ENCODE peak calls at places on chromosomes 5 and 9, in nine cellular contexts. O, T, S, J, Q, H, Y, F and Z are unnamed samples. For H3K4me1, the result is how much of the 10 kb centered on the place peaks cover.

GRCh38 chr5:154771383-154771901 is 16.3 kb downstream of the LARP1 start:
- DNase-seq in O (no peak), T (no peak), S (peak), J (no peak), Q (no peak), H (peak), Y (peak), F (no peak), Z (peak)

GRCh38 chr9:105842023-105842644 is 147.8 kb downstream of the TMEM38B start:
- DNase-seq in O (peak), T (peak), S (no peak), J (no peak), Q (peak), H (no peak), Y (no peak), F (peak), Z (peak)

GRCh38 chr5:161403996-161404395 is 142.5 kb downstream of the GABRB2 start:
- DNase-seq in O (no peak), T (no peak), S (no peak), J (no peak), Q (no peak), H (no peak), Y (no peak), F (no peak), Z (no peak)

GRCh38 chr5:80607343-80607742 is 37.3 kb upstream of the ANKRD34B start:
- DNase-seq in O (no peak), T (no peak), S (no peak), J (no peak), Q (no peak), H (no peak), Y (no peak), F (no peak), Z (no peak)

GRCh38 chr5:158923799-158924551 is 175.7 kb downstream of the EBF1 start:
- DNase-seq in O (no peak), T (no peak), S (no peak), J (no peak), Q (no peak), H (no peak), Y (no peak), F (no peak), Z (peak)

GRCh38 chr5:143008809-143009521 is 238.8 kb downstream of the ARHGAP26 start:
- DNase-seq in O (no peak), T (no peak), S (no peak), J (peak), Q (peak), H (no peak), Y (no peak), F (no peak), Z (peak)

GRCh38 chr5:91998774-91999173 is 615.7 kb upstream of the ARRDC3 start:
- DNase-seq in O (no peak), T (no peak), S (no peak), J (no peak), Q (no peak), H (no peak), Y (no peak), F (no peak), Z (no peak)

GRCh38 chr5:148848378-148849031 is 22.1 kb downstream of the ADRB2 start:
- DNase-seq in O (no peak), T (no peak), S (no peak), J (no peak), Q (no peak), H (no peak), Y (no peak), F (no peak), Z (no peak)

GRCh38 chr5:34656001-34656699 is at the start of gene RAI14:
- DNase-seq in O (peak), T (peak), S (peak), J (peak), Q (peak), H (peak), Y (peak), F (peak), Z (peak)

GRCh38 chr5:180179399-180180197 is 29.4 kb downstream of the RASGEF1C start:
- DNase-seq in O (no peak), T (no peak), S (no peak), J (no peak), Q (no peak), H (no peak), Y (no peak), F (no peak), Z (no peak)

GRCh38 chr5:29805804-29806203 is 1387.7 kb upstream of the CDH6 start:
- DNase-seq in O (no peak), T (no peak), S (no peak), J (no peak), Q (no peak), H (no peak), Y (no peak), F (no peak), Z (no peak)

GRCh38 chr5:97623441-97623840 is 440.4 kb upstream of the RIOK2 start:
- DNase-seq in O (no peak), T (no peak), S (no peak), J (no peak), Q (no peak), H (no peak), Y (no peak), F (no peak), Z (no peak)

GRCh38 chr5:41194339-41194738 is 19.0 kb downstream of the C6 start:
- DNase-seq in O (no peak), T (no peak), S (no peak), J (no peak), Q (no peak), H (no peak), Y (no peak), F (no peak), Z (no peak)

GRCh38 chr5:142853682-142854081 is 83.5 kb downstream of the ARHGAP26 start:
- DNase-seq in O (no peak), T (no peak), S (no peak), J (no peak), Q (no peak), H (no peak), Y (no peak), F (no peak), Z (no peak)

GRCh38 chr9:83986765-83987401 is 6.3 kb downstream of the RMI1 start:
- DNase-seq in O (peak), T (peak), S (no peak), J (peak), Q (peak), H (peak), Y (no peak), F (peak), Z (no peak)

GRCh38 chr5:177309351-177310191 is 2.1 kb downstream of the MXD3 start:
- DNase-seq in O (peak), T (peak), S (no peak), J (peak), Q (peak), H (peak), Y (no peak), F (peak), Z (peak)

GRCh38 chr5:14396071-14396470 is 185.5 kb upstream of the OTULINL start:
- DNase-seq in O (no peak), T (no peak), S (no peak), J (no peak), Q (no peak), H (no peak), Y (no peak), F (no peak), Z (no peak)

GRCh38 chr5:39863926-39864572 is 439.3 kb upstream of the DAB2 start:
- DNase-seq in O (no peak), T (peak), S (no peak), J (no peak), Q (no peak), H (peak), Y (no peak), F (no peak), Z (no peak)

GRCh38 chr5:134409321-134409720 is 2.4 kb downstream of the CDKN2AIPNL start:
- DNase-seq in O (no peak), T (no peak), S (no peak), J (no peak), Q (no peak), H (no peak), Y (no peak), F (no peak), Z (no peak)
- H3K4me1 ChIP-seq in O (under half), T (under half), S (under half), J (under half), Q (under half), H (under half), Y (under half), F (under half), Z (under half)

DNA sequence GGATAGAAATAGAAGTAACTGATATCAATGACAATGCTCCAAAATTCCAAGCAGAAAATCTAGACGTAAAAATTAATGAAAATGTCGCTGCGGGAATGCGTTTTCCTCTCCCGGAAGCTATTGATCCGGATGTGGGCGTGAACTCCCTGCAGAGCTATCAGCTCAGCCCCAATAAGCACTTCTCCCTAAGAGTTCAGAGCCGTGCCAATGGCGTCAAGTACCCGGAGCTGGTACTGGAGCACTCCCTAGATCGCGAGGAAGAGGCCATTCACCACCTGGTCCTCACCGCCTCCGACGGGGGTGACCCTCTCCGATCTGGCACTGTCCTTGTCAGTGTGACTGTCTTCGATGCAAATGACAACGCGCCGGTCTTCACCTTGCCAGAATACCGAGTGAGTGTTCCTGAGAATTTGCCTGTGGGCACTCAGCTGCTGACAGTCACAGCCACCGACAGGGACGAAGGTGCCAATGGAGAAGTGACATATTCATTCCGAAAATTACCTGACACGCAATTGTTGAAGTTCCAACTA is 818 bp downstream of the PCDHGA10 start:
- DNase-seq in O (no peak), T (no peak), S (no peak), J (no peak), Q (no peak), H (no peak), Y (no peak), F (no peak), Z (no peak)
- TF ChIP-seq POLR2A in O (no peak), T (no peak), S (no peak), J (no peak), Q (no peak), H (no peak), Y (no peak), F (no peak), Z (no peak)

GRCh38 chr9:77010527-77010926 is 8.9 kb upstream of the FOXB2 start:
- DNase-seq in O (no peak), T (no peak), S (no peak), J (no peak), Q (no peak), H (no peak), Y (no peak), F (no peak), Z (no peak)

GRCh38 chr9:77013186-77013931 is 6.1 kb upstream of the FOXB2 start:
- DNase-seq in O (no peak), T (no peak), S (no peak), J (no peak), Q (no peak), H (no peak), Y (no peak), F (no peak), Z (no peak)

GRCh38 chr9:77014597-77015263 is 4.7 kb upstream of the FOXB2 start:
- DNase-seq in O (no peak), T (no peak), S (no peak), J (no peak), Q (no peak), H (no peak), Y (no peak), F (no peak), Z (no peak)

GRCh38 chr9:77013932-77014596 is 5.4 kb upstream of the FOXB2 start:
- DNase-seq in O (no peak), T (no peak), S (no peak), J (no peak), Q (no peak), H (no peak), Y (no peak), F (no peak), Z (no peak)

DNA sequence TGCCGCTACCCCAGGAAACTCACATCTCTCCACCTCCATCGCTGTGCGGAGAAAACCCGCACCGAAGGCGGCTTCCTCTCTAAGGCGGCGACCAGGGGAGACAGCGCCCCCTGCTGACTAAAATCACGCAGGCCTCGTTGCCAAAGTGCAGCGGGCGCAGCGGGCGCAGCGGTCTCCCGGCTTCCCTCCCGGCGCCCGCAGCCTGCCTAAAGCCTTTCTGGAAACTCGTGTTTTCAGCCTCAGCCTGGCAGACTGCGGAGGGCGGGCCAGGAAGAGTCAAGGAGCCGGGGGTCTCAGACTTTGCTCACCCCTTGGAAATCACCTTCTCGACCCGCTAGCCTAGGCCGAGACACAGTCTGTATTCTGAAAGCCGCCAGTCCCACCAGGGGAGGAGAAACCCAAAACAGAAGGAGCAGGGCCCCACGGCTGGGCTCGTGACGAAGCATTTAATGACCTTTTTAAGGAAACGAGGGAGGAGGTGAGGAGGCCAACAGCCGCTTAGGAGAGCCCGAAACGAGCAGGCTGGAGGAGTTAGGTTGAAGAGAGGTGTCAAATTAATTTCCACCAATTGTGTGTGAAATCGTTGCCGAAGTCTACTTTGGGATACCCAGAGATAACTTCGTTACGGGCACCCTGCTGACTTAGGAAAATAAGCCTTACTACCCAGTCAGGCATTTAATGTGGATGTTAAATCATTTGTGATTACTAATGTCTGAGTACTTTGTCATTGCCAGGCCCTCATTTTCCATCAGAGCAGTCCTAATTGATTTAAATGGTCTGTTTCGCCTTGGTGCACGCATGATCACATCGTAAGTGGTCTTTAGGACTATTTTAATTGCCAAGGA is 7.3 kb upstream of the FOXB2 start:
- DNase-seq in O (peak), T (peak), S (no peak), J (peak), Q (peak), H (no peak), Y (no peak), F (peak), Z (peak)
- TF ChIP-seq CTCF in O (peak), T (peak), S (peak), J (peak), Q (peak), H (peak), Y (no peak), F (peak), Z (peak)

GRCh38 chr5:151772868-151773561 is 1.3 kb downstream of the G3BP1 start:
- DNase-seq in O (no peak), T (no peak), S (no peak), J (peak), Q (no peak), H (no peak), Y (no peak), F (no peak), Z (peak)
- H3K4me1 ChIP-seq in O (under half), T (half or more), S (under half), J (under half), Q (under half), H (under half), Y (under half), F (half or more), Z (under half)

GRCh38 chr9:121645003-121645402 is 6.4 kb upstream of the DAB2IP start:
- DNase-seq in O (no peak), T (peak), S (no peak), J (no peak), Q (no peak), H (no peak), Y (peak), F (no peak), Z (no peak)
- TF ChIP-seq POLR2A in O (no peak), T (no peak), S (no peak), J (no peak), Q (no peak), H (no peak), Y (no peak), F (no peak), Z (no peak)

DNA sequence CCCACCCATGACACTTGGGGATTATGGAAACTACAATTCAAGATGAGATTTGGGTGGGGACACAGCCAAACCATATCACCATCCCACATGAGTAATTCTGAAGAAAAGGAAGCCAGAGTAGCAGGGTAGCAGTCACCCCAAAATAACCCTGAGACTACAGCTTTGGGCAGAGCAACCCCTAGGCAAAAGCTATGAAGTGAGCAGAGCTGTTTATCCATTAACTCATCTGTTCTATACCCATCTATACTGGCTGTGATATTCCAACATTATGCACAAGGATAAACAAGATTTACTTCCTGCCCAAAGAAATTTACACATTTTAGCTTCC is 12.3 kb upstream of the REEP5 start:
- DNase-seq in O (no peak), T (no peak), S (no peak), J (no peak), Q (no peak), H (no peak), Y (no peak), F (no peak), Z (no peak)
- TF ChIP-seq CTCF in O (no peak), T (no peak), S (no peak), J (no peak), Q (no peak), H (no peak), Y (no peak), F (no peak), Z (no peak)

GRCh38 chr9:128916204-128916603 is 4.6 kb upstream of the PHYHD1 start:
- DNase-seq in O (no peak), T (peak), S (peak), J (no peak), Q (no peak), H (peak), Y (no peak), F (no peak), Z (peak)

GRCh38 chr9:128919409-128919808 is 1.4 kb upstream of the PHYHD1 start:
- DNase-seq in O (no peak), T (peak), S (no peak), J (no peak), Q (no peak), H (no peak), Y (peak), F (peak), Z (no peak)

GRCh38 chr9:128918921-128919320 is 1.9 kb upstream of the PHYHD1 start:
- DNase-seq in O (no peak), T (no peak), S (no peak), J (no peak), Q (no peak), H (no peak), Y (no peak), F (no peak), Z (no peak)

GRCh38 chr9:128916745-128917144 is 4.0 kb upstream of the PHYHD1 start:
- DNase-seq in O (no peak), T (no peak), S (no peak), J (no peak), Q (no peak), H (no peak), Y (no peak), F (no peak), Z (no peak)

DNA sequence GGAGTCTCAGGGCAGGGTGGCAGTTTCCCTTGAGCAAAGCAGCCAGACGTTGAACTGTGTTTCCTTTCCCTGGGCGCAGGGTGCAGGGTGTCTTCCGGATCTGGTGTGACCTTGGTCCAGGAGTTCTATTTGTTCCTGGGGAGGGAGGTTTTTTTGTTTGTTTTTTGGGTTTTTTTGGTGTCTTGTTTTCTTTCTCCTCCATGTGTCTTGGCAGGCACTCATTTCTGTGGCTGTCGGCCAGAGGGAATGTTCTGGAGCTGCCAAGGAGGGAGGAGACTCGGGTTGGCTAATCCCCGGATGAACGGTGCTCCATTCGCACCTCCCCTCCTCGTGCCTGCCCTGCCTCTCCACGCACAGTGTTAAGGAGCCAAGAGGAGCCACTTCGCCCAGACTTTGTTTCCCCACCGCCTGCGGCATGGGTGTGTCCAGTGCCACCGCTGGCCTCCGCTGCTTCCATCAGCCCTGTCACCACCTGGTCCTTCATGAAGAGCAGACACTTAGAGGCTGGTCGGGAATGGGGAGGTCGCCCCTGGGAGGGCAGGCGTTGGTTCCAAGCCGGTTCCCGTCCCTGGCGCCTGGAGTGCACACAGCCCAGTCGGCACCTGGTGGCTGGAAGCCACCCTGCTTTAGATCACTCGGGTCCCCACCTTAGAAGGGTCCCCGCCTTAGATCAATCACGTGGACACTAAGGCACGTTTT is 3.5 kb upstream of the PHYHD1 start:
- DNase-seq in O (peak), T (peak), S (peak), J (peak), Q (peak), H (peak), Y (peak), F (peak), Z (peak)
- H3K4me1 ChIP-seq in O (half or more), T (half or more), S (under half), J (half or more), Q (under half), H (under half), Y (under half), F (half or more), Z (half or more)